ENCODE peak calls at places on chromosomes 2 and 18, in ten cellular contexts. X is bronchial epithelial cell, E is breast epithelium, P is brain microvascular endothelial cell, N is HCT116, M is adrenal gland, A is AG04450, O is sigmoid colon, L is left ventricle myocardium inferior, S is fibroblast of pulmonary artery. Q is an unnamed sample.

GRCh38 chr18:14086459-14087231 is 45.6 kb downstream of the ZNF519 start:
- DNase-seq in X (peak), E (no peak), P (peak), N (no peak), M (peak), A (no peak), O (no peak), L (no peak), S (peak), Q (peak)

GRCh38 chr2:45946023-45946422 is 294.5 kb downstream of the PRKCE start:
- DNase-seq in X (peak), E (no peak), P (peak), N (peak), M (no peak), A (no peak), O (no peak), L (no peak), S (peak), Q (no peak)

GRCh38 chr2:46538393-46538792 is 59.0 kb downstream of the TMEM247 start:
- DNase-seq in X (peak), E (no peak), P (no peak), N (no peak), M (no peak), A (no peak), O (no peak), L (no peak), S (peak), Q (no peak)

GRCh38 chr2:128772671-128773070 is 454.0 kb upstream of the HS6ST1 start:
- DNase-seq in X (no peak), E (peak), P (no peak), N (no peak), M (no peak), A (no peak), O (peak), L (no peak), S (no peak), Q (no peak)

GRCh38 chr18:79877163-79878091 is 74.0 kb downstream of the SLC66A2 start:
- DNase-seq in X (no peak), E (no peak), P (no peak), N (no peak), M (no peak), A (no peak), O (no peak), L (no peak), S (no peak), Q (no peak)

GRCh38 chr2:173963323-173963816 is 1.8 kb downstream of the SP3 start:
- DNase-seq in X (peak), E (peak), P (peak), N (no peak), M (peak), A (no peak), O (peak), L (no peak), S (peak), Q (peak)

GRCh38 chr18:3984163-3984757 is 470.8 kb downstream of the DLGAP1 start:
- DNase-seq in X (peak), E (no peak), P (no peak), N (no peak), M (no peak), A (no peak), O (no peak), L (no peak), S (no peak), Q (peak)

GRCh38 chr2:38875576-38876367 is at the start of the genes DHX57 and MORN2:
- DNase-seq in X (peak), E (peak), P (peak), N (peak), M (peak), A (peak), O (peak), L (peak), S (peak), Q (peak)

GRCh38 chr2:357811-358210 is 69.9 kb upstream of the ALKAL2 start:
- DNase-seq in X (no peak), E (no peak), P (no peak), N (no peak), M (no peak), A (no peak), O (no peak), L (no peak), S (no peak), Q (no peak)

GRCh38 chr2:132037527-132038178 is 124.1 kb downstream of the ANKRD30BL start:
- DNase-seq in X (no peak), E (no peak), P (no peak), N (no peak), M (peak), A (no peak), O (peak), L (no peak), S (no peak), Q (no peak)

GRCh38 chr2:181679544-181679979 is 755 bp downstream of the NEUROD1 start:
- DNase-seq in X (no peak), E (no peak), P (no peak), N (no peak), M (no peak), A (no peak), O (no peak), L (no peak), S (no peak), Q (no peak)

GRCh38 chr2:181682026-181682789 is 1.9 kb upstream of the NEUROD1 start:
- DNase-seq in X (no peak), E (no peak), P (no peak), N (no peak), M (no peak), A (no peak), O (no peak), L (no peak), S (no peak), Q (no peak)

GRCh38 chr2:181682795-181683517 is 2.6 kb upstream of the NEUROD1 start:
- DNase-seq in X (no peak), E (no peak), P (no peak), N (no peak), M (no peak), A (no peak), O (no peak), L (no peak), S (no peak), Q (no peak)

GRCh38 chr2:181680055-181680936 is at the start of gene NEUROD1:
- DNase-seq in X (no peak), E (no peak), P (no peak), N (no peak), M (no peak), A (no peak), O (no peak), L (no peak), S (no peak), Q (peak)

DNA sequence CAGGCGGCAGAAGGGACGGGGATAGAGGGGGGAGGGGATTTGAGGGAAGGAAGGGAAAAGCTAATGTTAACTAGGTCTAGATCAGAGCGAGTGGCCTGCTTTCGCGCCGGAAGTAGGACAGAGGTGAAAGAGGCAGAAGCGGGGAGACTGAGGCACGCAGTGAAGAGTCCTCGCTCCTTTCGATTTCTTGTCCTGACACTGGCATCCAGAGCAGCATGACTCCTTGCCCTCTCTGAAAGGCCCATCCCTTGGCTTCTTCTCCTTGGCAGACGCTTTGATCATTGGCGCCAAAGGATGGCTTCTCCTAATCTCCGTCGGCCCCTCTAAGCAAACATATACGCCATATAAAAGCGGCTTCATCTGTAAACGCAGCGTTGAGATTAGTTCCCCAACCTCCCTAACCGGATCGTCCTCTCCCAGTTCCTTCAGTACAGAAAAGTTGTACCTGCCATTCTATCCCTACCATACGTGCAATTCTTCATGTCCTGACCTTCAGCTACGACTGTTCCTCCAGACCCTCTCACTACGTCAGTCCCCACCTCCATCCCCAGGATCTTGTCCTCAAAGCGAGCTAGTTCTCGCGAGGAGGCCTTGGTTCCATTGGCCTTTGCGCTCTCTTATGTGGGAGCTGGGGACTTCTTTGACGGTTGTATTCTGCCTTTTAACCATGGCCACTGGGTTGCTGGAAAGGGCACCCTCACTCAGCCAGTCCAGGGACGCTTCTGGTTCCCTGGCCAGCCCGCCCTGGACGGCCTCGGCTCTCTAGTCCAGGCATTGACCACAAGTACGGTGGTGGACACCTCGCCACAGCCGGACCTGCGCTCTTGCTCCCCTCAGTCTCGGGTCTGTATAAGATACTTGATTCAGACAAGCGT is 857 bp upstream of the NEUROD1 start:
- DNase-seq in X (no peak), E (no peak), P (no peak), N (no peak), M (no peak), A (no peak), O (no peak), L (no peak), S (no peak), Q (no peak)
- H3K4me3 ChIP-seq in X (no peak), E (peak), P (peak), N (no peak), M (no peak), A (peak), O (no peak), L (peak), S (no peak), Q (peak)

DNA sequence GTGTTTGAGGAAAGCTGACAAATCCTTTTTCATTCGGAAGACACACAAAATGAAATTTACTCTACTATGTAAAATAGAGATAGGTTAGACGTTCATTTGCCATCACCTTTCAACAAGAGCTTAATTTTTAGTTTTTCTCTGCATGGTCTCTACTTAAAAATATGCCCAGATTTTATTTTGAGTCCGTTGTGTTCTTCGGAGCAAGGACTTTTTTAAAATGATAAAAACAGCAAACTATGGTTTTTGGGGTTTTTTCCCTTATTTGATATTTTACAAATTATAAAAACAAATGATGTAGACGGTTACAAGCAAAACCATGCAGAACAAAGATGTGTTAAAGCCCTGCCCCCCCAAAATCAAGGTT is 53.3 kb upstream of the RBM44 start:
- DNase-seq in X (no peak), E (no peak), P (no peak), N (no peak), M (no peak), A (no peak), O (no peak), L (no peak), S (no peak), Q (no peak)
- TF ChIP-seq CTCF in X (no peak), E (no peak), P (no peak), N (no peak), M (no peak), A (no peak), O (no peak), L (no peak), S (no peak), Q (no peak)

DNA sequence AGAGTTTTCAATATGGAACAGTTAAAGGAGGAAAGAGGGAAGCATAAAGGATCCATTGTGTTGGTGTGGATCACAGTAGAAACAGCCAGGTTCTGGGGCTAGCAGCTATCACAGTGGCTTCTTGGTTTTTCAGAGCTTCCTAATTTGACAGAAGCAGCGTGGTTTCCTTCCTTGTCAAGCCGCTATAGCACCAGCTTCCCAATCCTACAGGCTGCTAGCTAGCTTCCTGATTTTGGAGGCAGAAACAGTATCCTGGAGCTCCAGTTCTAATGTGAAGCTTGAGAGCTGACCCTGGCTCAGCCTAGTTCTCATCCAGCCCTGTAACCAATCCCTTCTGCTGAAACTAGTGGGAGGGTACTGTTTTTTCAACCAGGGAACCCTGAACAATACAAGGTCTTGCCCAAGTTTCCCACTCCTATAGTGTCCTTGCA is 33.9 kb downstream of the CCDC93 start:
- DNase-seq in X (no peak), E (no peak), P (peak), N (no peak), M (no peak), A (no peak), O (no peak), L (no peak), S (no peak), Q (no peak)
- H3K4me3 ChIP-seq in X (no peak), E (no peak), P (no peak), N (no peak), M (no peak), A (no peak), O (no peak), L (no peak), S (no peak), Q (no peak)

DNA sequence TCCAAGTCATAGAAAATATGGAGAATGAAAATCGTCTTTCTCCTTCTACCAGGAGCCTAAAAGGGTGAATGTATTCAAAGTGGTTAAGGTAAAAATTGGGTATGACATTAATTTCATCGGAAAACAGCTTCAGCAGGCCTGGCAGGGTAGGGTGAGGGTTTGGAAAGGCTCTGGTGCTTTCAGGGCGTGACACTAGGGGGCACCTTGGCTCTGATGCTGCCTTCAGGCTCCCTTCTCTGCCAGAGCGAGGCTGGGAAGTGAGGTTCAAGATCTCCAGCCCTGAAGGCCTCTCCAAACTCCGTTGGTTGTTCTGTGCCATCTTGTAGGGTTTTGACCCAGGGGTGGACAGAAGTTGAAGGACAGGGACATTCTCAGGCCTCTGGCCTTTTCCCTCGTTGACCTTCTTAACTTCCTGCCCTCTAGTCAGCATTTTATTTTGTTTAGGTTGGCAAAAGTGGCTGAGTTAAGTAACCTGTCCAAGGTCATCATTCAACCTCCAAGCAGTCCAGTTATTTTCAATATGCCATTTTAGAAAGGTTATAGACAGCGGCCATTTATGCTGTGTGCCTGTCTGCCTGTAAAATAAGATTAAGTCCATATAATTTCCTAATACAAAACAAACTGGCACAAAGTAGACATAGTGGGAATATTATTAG is 40.3 kb downstream of the EML6 start:
- DNase-seq in X (no peak), E (no peak), P (no peak), N (no peak), M (no peak), A (no peak), O (no peak), L (no peak), S (no peak), Q (peak)
- TF ChIP-seq CTCF in X (peak), E (no peak), P (peak), N (peak), M (no peak), A (no peak), O (no peak), L (no peak), S (peak), Q (peak)